ENCODE peak calls at places on chromosome 3, in five cellular contexts. H is H9, B is testis, Z is HL-60, A is PC-3. T is an unnamed sample.

GRCh38 chr3:194869482-194870169 is 183.9 kb downstream of the FAM43A start:
- DNase-seq in A (peak), Z (no peak), H (no peak), B (no peak), T (no peak)

GRCh38 chr3:48569400-48569799 is 5.8 kb upstream of the UCN2 start:
- DNase-seq in A (no peak), B (no peak), Z (no peak), H (no peak), T (no peak)

GRCh38 chr3:174957581-174958001 is 98.5 kb downstream of the NAALADL2 start:
- DNase-seq in A (peak), H (no peak), Z (no peak), B (no peak), T (no peak)

GRCh38 chr3:125055165-125055912 is 458 bp downstream of the HEG1 start:
- DNase-seq in B (no peak), Z (no peak), A (no peak), H (no peak), T (no peak)

GRCh38 chr3:142288032-142288638 is 62.8 kb upstream of the GK5 start:
- DNase-seq in B (no peak), A (no peak), Z (no peak), H (no peak), T (no peak)

GRCh38 chr3:184361932-184362667 is 590 bp downstream of the POLR2H start:
- DNase-seq in H (peak), Z (peak), A (peak), B (peak), T (peak)

GRCh38 chr3:46471371-46471914 is 6.7 kb upstream of the LTF start:
- DNase-seq in B (no peak), Z (no peak), H (peak), A (no peak), T (no peak)

GRCh38 chr3:30511524-30512278 is 94.7 kb upstream of the TGFBR2 start:
- DNase-seq in H (no peak), Z (peak), A (peak), B (no peak), T (no peak)

GRCh38 chr3:155595371-155595770 is 149.5 kb downstream of the PLCH1 start:
- DNase-seq in H (no peak), A (no peak), B (no peak), Z (no peak), T (no peak)

GRCh38 chr3:54866221-54866620 is 61.6 kb downstream of the LRTM1 start:
- DNase-seq in Z (no peak), A (no peak), B (no peak), H (no peak), T (no peak)

GRCh38 chr3:30426319-30426993 is 179.9 kb upstream of the TGFBR2 start:
- DNase-seq in H (no peak), A (no peak), Z (no peak), B (peak), T (peak)

GRCh38 chr3:136675150-136675858 is 76.9 kb downstream of the STAG1 start:
- DNase-seq in H (no peak), Z (no peak), A (no peak), B (no peak), T (no peak)

GRCh38 chr3:173690542-173690941 is 293.0 kb downstream of the NLGN1 start:
- DNase-seq in H (no peak), B (no peak), Z (no peak), A (peak), T (no peak)

GRCh38 chr3:29642393-29643033 is 361.6 kb downstream of the RBMS3 start:
- DNase-seq in Z (no peak), B (peak), H (no peak), A (peak), T (no peak)

GRCh38 chr3:159239054-159239453 is 437.2 kb downstream of the MFSD1 start:
- DNase-seq in H (no peak), A (no peak), B (no peak), Z (no peak), T (no peak)

GRCh38 chr3:133956333-133956732 is 60.7 kb upstream of the RAB6B start:
- DNase-seq in B (no peak), Z (no peak), A (no peak), H (no peak), T (no peak)

GRCh38 chr3:170076715-170077238 is 39.0 kb downstream of the GPR160 start:
- DNase-seq in A (peak), Z (no peak), B (no peak), H (no peak), T (no peak)

GRCh38 chr3:75101329-75102147 is 487.1 kb upstream of the CNTN3 start:
- DNase-seq in B (peak), Z (no peak), A (no peak), H (peak), T (no peak)

GRCh38 chr3:197031315-197032285 is 2.0 kb upstream of the MELTF start:
- DNase-seq in A (peak), H (no peak), Z (peak), B (peak), T (peak)

GRCh38 chr3:189967254-189967865 is 153.3 kb downstream of the P3H2 start:
- DNase-seq in B (no peak), A (peak), H (no peak), Z (peak), T (peak)

GRCh38 chr3:32229565-32229964 is 8.9 kb upstream of the CMTM8 start:
- DNase-seq in B (no peak), H (no peak), A (peak), Z (no peak), T (no peak)

GRCh38 chr3:23455084-23455483 is 252.0 kb downstream of the UBE2E2 start:
- DNase-seq in A (peak), B (no peak), Z (peak), H (no peak), T (no peak)

GRCh38 chr3:119912220-119912619 is 130.3 kb downstream of the NR1I2 start:
- DNase-seq in Z (peak), A (peak), H (no peak), B (no peak), T (no peak)

GRCh38 chr3:57009367-57009766 is 51.1 kb upstream of the SPATA12 start:
- DNase-seq in H (no peak), A (no peak), B (no peak), Z (no peak), T (no peak)
- H3K27ac ChIP-seq in H (no peak), A (no peak), B (no peak), Z (no peak), T (peak)

GRCh38 chr3:11717301-11717700 is 73.6 kb upstream of the VGLL4 start:
- DNase-seq in A (no peak), Z (no peak), H (no peak), B (no peak), T (no peak)
- H3K27ac ChIP-seq in A (no peak), Z (no peak), H (no peak), B (peak), T (no peak)

DNA sequence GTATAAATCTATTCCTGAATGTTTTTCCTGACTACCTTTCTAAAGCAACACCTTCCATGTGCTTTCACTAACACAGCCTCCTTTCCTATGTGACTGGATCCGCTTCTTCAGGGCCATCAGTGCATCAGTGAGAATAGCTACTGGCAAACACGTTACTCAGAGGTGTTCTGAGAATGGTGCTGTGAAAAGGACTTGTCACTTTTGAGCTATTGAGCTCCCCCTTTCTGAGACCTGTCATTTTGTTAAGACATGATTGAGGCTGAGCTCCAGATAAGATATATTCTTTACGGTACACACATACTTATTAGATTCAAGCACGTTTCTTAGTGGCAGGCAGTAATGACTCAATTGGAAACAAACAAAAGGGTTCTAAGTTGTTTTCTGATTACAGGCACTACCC is 45.0 kb upstream of the ADCY5 start:
- DNase-seq in H (no peak), A (no peak), Z (no peak), B (no peak), T (no peak)
- H3K27ac ChIP-seq in H (no peak), A (no peak), Z (no peak), B (no peak), T (no peak)

GRCh38 chr3:127337911-127338531 is 50.2 kb upstream of the PRR20G start:
- DNase-seq in B (no peak), A (no peak), H (no peak), Z (no peak), T (no peak)
- H3K27ac ChIP-seq in B (no peak), A (no peak), H (no peak), Z (no peak), T (no peak)

DNA sequence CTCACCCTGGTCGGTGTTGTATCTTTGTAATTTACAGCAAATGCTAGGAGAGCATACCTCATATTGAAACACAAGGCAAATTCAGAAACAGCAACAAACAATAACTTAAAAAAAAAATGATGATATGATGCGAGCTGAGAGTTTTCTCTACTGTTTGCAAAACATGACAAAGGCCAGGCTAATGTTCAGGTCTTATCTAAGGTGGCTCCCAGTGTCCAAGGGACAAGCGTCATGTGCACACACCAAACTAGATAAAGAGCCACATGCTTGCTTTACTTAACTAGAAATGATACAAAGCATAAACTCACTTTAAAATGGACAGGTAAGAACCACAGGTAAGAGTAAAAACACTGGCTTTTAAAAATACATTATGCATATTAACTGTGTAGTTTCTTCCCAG is 375.9 kb downstream of the FOXP1 start:
- DNase-seq in A (no peak), Z (no peak), H (no peak), B (peak), T (peak)
- H3K27ac ChIP-seq in A (peak), Z (peak), H (no peak), B (peak), T (peak)

GRCh38 chr3:9780920-9781319 is 11.2 kb upstream of the CAMK1 start:
- DNase-seq in H (no peak), B (no peak), A (no peak), Z (no peak), T (no peak)

GRCh38 chr3:9780451-9780797 is 10.7 kb upstream of the CAMK1 start:
- DNase-seq in B (no peak), H (no peak), Z (no peak), A (no peak), T (no peak)

GRCh38 chr3:9778518-9779129 is 8.9 kb upstream of the CAMK1 start:
- DNase-seq in Z (no peak), B (no peak), H (no peak), A (no peak), T (no peak)

GRCh38 chr3:9779197-9779596 is 9.4 kb upstream of the CAMK1 start:
- DNase-seq in H (no peak), A (no peak), Z (no peak), B (no peak), T (no peak)

GRCh38 chr3:9779721-9780450 is 10.1 kb upstream of the CAMK1 start:
- DNase-seq in H (no peak), Z (peak), A (no peak), B (no peak), T (no peak)
- H3K27ac ChIP-seq in H (no peak), Z (peak), A (no peak), B (no peak), T (no peak)

GRCh38 chr3:129558076-129558771 is 15.2 kb downstream of the H1-8 start:
- DNase-seq in Z (no peak), B (no peak), H (no peak), A (no peak), T (no peak)
- H3K27ac ChIP-seq in Z (peak), B (peak), H (no peak), A (no peak), T (no peak)

GRCh38 chr3:61688307-61688695 is 126.9 kb downstream of the PTPRG start:
- DNase-seq in A (no peak), B (no peak), H (peak), Z (no peak), T (no peak)

GRCh38 chr3:61686228-61686648 is 124.9 kb downstream of the PTPRG start:
- DNase-seq in Z (no peak), A (no peak), H (no peak), B (no peak), T (no peak)

GRCh38 chr3:61685755-61686154 is 124.4 kb downstream of the PTPRG start:
- DNase-seq in B (no peak), A (no peak), Z (no peak), H (no peak), T (no peak)

GRCh38 chr3:61687206-61687605 is 125.8 kb downstream of the PTPRG start:
- DNase-seq in Z (no peak), B (no peak), A (no peak), H (no peak), T (no peak)

GRCh38 chr3:61687663-61688306 is 126.4 kb downstream of the PTPRG start:
- DNase-seq in B (no peak), H (no peak), A (no peak), Z (no peak), T (no peak)
- H3K27ac ChIP-seq in B (no peak), H (peak), A (no peak), Z (no peak), T (no peak)

T was measured in body of pancreas.